ENCODE peak calls at places on chromosomes 4 and X, in seven cellular contexts. One of them, this sample, is unnamed.

GRCh38 chr4:174365018-174365587 is 81.4 kb downstream of the CEP44 start:
- DNase-seq in dorsolateral prefrontal cortex: no peak
- DNase-seq in foreskin fibroblast: no peak
- DNase-seq in pancreas: no peak
- DNase-seq in epithelial cell of esophagus: peak
- DNase-seq in fibroblast of lung: peak
- DNase-seq in psoas muscle: no peak
- DNase-seq in this sample: peak

GRCh38 chr4:152606800-152607577 is 71.1 kb upstream of the FBXW7 start:
- DNase-seq in dorsolateral prefrontal cortex: no peak
- DNase-seq in foreskin fibroblast: no peak
- DNase-seq in pancreas: no peak
- DNase-seq in epithelial cell of esophagus: peak
- DNase-seq in fibroblast of lung: no peak
- DNase-seq in psoas muscle: no peak
- DNase-seq in this sample: no peak

GRCh38 chr4:129822708-129823504 is 727.0 kb downstream of the C4orf33 start:
- DNase-seq in dorsolateral prefrontal cortex: no peak
- DNase-seq in foreskin fibroblast: no peak
- DNase-seq in pancreas: peak
- DNase-seq in epithelial cell of esophagus: peak
- DNase-seq in fibroblast of lung: peak
- DNase-seq in psoas muscle: peak
- DNase-seq in this sample: no peak

GRCh38 chrX:37405954-37406353 is 56.8 kb downstream of the PRRG1 start:
- DNase-seq in dorsolateral prefrontal cortex: no peak
- DNase-seq in foreskin fibroblast: no peak
- DNase-seq in pancreas: no peak
- DNase-seq in epithelial cell of esophagus: no peak
- DNase-seq in fibroblast of lung: peak
- DNase-seq in psoas muscle: no peak
- DNase-seq in this sample: no peak

GRCh38 chrX:68732906-68733493 is 85.5 kb downstream of the STARD8 start:
- DNase-seq in dorsolateral prefrontal cortex: no peak
- DNase-seq in foreskin fibroblast: peak
- DNase-seq in pancreas: peak
- DNase-seq in epithelial cell of esophagus: peak
- DNase-seq in fibroblast of lung: peak
- DNase-seq in psoas muscle: peak
- DNase-seq in this sample: peak

GRCh38 chr4:139022835-139023234 is 7.3 kb downstream of the NOCT start:
- DNase-seq in dorsolateral prefrontal cortex: no peak
- DNase-seq in foreskin fibroblast: no peak
- DNase-seq in pancreas: no peak
- DNase-seq in epithelial cell of esophagus: no peak
- DNase-seq in fibroblast of lung: no peak
- DNase-seq in psoas muscle: no peak
- DNase-seq in this sample: no peak

GRCh38 chr4:88697113-88697512 is 516 bp downstream of the NAP1L5 start:
- DNase-seq in dorsolateral prefrontal cortex: no peak
- DNase-seq in foreskin fibroblast: no peak
- DNase-seq in pancreas: no peak
- DNase-seq in epithelial cell of esophagus: no peak
- DNase-seq in fibroblast of lung: peak
- DNase-seq in psoas muscle: no peak
- DNase-seq in this sample: no peak

GRCh38 chrX:104712515-104712914 is 146.5 kb downstream of the IL1RAPL2 start:
- DNase-seq in dorsolateral prefrontal cortex: no peak
- DNase-seq in foreskin fibroblast: no peak
- DNase-seq in pancreas: no peak
- DNase-seq in epithelial cell of esophagus: peak
- DNase-seq in fibroblast of lung: no peak
- DNase-seq in psoas muscle: no peak
- DNase-seq in this sample: no peak

GRCh38 chr4:147118523-147118922 is 172.9 kb upstream of the TTC29 start:
- DNase-seq in dorsolateral prefrontal cortex: no peak
- DNase-seq in foreskin fibroblast: peak
- DNase-seq in pancreas: no peak
- DNase-seq in epithelial cell of esophagus: no peak
- DNase-seq in fibroblast of lung: peak
- DNase-seq in psoas muscle: no peak
- DNase-seq in this sample: peak

GRCh38 chr4:7902826-7903225 is 36.8 kb downstream of the AFAP1 start:
- DNase-seq in dorsolateral prefrontal cortex: no peak
- DNase-seq in foreskin fibroblast: no peak
- DNase-seq in pancreas: no peak
- DNase-seq in epithelial cell of esophagus: no peak
- DNase-seq in fibroblast of lung: peak
- DNase-seq in psoas muscle: no peak
- DNase-seq in this sample: no peak

GRCh38 chr4:56424697-56425514 is 10.5 kb downstream of the PPAT start:
- DNase-seq in dorsolateral prefrontal cortex: no peak
- DNase-seq in foreskin fibroblast: peak
- DNase-seq in pancreas: no peak
- DNase-seq in epithelial cell of esophagus: peak
- DNase-seq in fibroblast of lung: peak
- DNase-seq in psoas muscle: no peak
- DNase-seq in this sample: no peak

GRCh38 chrX:139495324-139495723 is 35.2 kb upstream of the F9 start:
- DNase-seq in dorsolateral prefrontal cortex: no peak
- DNase-seq in foreskin fibroblast: no peak
- DNase-seq in pancreas: no peak
- DNase-seq in epithelial cell of esophagus: no peak
- DNase-seq in fibroblast of lung: no peak
- DNase-seq in psoas muscle: no peak
- DNase-seq in this sample: no peak

GRCh38 chrX:154396948-154397887 is 959 bp upstream of the RPL10 start:
- DNase-seq in dorsolateral prefrontal cortex: peak
- DNase-seq in foreskin fibroblast: peak
- DNase-seq in pancreas: peak
- DNase-seq in epithelial cell of esophagus: peak
- DNase-seq in fibroblast of lung: peak
- DNase-seq in psoas muscle: peak
- DNase-seq in this sample: no peak

GRCh38 chrX:4935846-4936245 is 1222.4 kb upstream of the PRKX start:
- DNase-seq in dorsolateral prefrontal cortex: no peak
- DNase-seq in foreskin fibroblast: peak
- DNase-seq in pancreas: no peak
- DNase-seq in epithelial cell of esophagus: peak
- DNase-seq in fibroblast of lung: no peak
- DNase-seq in psoas muscle: no peak
- DNase-seq in this sample: no peak

GRCh38 chrX:120213438-120214265 is 37.0 kb upstream of the ZBTB33 start:
- DNase-seq in dorsolateral prefrontal cortex: no peak
- DNase-seq in foreskin fibroblast: peak
- DNase-seq in pancreas: peak
- DNase-seq in epithelial cell of esophagus: peak
- DNase-seq in fibroblast of lung: peak
- DNase-seq in psoas muscle: no peak
- DNase-seq in this sample: peak

GRCh38 chr4:78926825-78927224 is 12.4 kb downstream of the PAQR3 start:
- DNase-seq in dorsolateral prefrontal cortex: no peak
- DNase-seq in foreskin fibroblast: no peak
- DNase-seq in pancreas: no peak
- DNase-seq in epithelial cell of esophagus: no peak
- DNase-seq in fibroblast of lung: no peak
- DNase-seq in psoas muscle: no peak
- DNase-seq in this sample: no peak

GRCh38 chr4:41212221-41213203 is 1.8 kb downstream of the APBB2 start:
- DNase-seq in dorsolateral prefrontal cortex: no peak
- DNase-seq in foreskin fibroblast: peak
- DNase-seq in pancreas: no peak
- DNase-seq in epithelial cell of esophagus: peak
- DNase-seq in fibroblast of lung: peak
- DNase-seq in psoas muscle: no peak
- DNase-seq in this sample: peak

GRCh38 chr4:124144302-124144701 is 568.2 kb downstream of the ANKRD50 start:
- DNase-seq in dorsolateral prefrontal cortex: no peak
- DNase-seq in foreskin fibroblast: no peak
- DNase-seq in pancreas: no peak
- DNase-seq in epithelial cell of esophagus: peak
- DNase-seq in fibroblast of lung: peak
- DNase-seq in psoas muscle: no peak
- DNase-seq in this sample: no peak

GRCh38 chr4:91108751-91109150 is 981.6 kb downstream of the CCSER1 start:
- DNase-seq in dorsolateral prefrontal cortex: no peak
- DNase-seq in foreskin fibroblast: no peak
- DNase-seq in pancreas: no peak
- DNase-seq in epithelial cell of esophagus: no peak
- DNase-seq in fibroblast of lung: no peak
- DNase-seq in psoas muscle: no peak
- DNase-seq in this sample: no peak

GRCh38 chrX:27132851-27133250 is 330.3 kb downstream of the PPP4R3C start:
- DNase-seq in dorsolateral prefrontal cortex: no peak
- DNase-seq in foreskin fibroblast: no peak
- DNase-seq in pancreas: no peak
- DNase-seq in epithelial cell of esophagus: no peak
- DNase-seq in fibroblast of lung: peak
- DNase-seq in psoas muscle: no peak
- DNase-seq in this sample: no peak

GRCh38 chrX:4314586-4314985 is 601.1 kb upstream of the PRKX start:
- DNase-seq in dorsolateral prefrontal cortex: no peak
- DNase-seq in foreskin fibroblast: no peak
- DNase-seq in pancreas: no peak
- DNase-seq in epithelial cell of esophagus: no peak
- DNase-seq in fibroblast of lung: no peak
- DNase-seq in psoas muscle: no peak
- DNase-seq in this sample: no peak

GRCh38 chr4:113935190-113935589 is 44.3 kb downstream of the ARSJ start:
- DNase-seq in dorsolateral prefrontal cortex: no peak
- DNase-seq in foreskin fibroblast: no peak
- DNase-seq in pancreas: no peak
- DNase-seq in epithelial cell of esophagus: peak
- DNase-seq in fibroblast of lung: no peak
- DNase-seq in psoas muscle: no peak
- DNase-seq in this sample: no peak

GRCh38 chr4:128322311-128322710 is 34.7 kb upstream of the PGRMC2 start:
- DNase-seq in dorsolateral prefrontal cortex: no peak
- DNase-seq in foreskin fibroblast: no peak
- DNase-seq in pancreas: no peak
- DNase-seq in epithelial cell of esophagus: peak
- DNase-seq in fibroblast of lung: peak
- DNase-seq in psoas muscle: no peak
- DNase-seq in this sample: no peak

GRCh38 chrX:107753186-107753585 is 22.4 kb downstream of the TSC22D3 start:
- DNase-seq in dorsolateral prefrontal cortex: no peak
- DNase-seq in foreskin fibroblast: no peak
- DNase-seq in pancreas: no peak
- DNase-seq in epithelial cell of esophagus: no peak
- DNase-seq in fibroblast of lung: no peak
- DNase-seq in psoas muscle: no peak
- DNase-seq in this sample: no peak

GRCh38 chr4:77146426-77147399 is 10.3 kb upstream of the CCNG2 start:
- DNase-seq in dorsolateral prefrontal cortex: no peak
- DNase-seq in foreskin fibroblast: no peak
- DNase-seq in pancreas: no peak
- DNase-seq in epithelial cell of esophagus: peak
- DNase-seq in fibroblast of lung: peak
- DNase-seq in psoas muscle: no peak
- DNase-seq in this sample: no peak

DNA sequence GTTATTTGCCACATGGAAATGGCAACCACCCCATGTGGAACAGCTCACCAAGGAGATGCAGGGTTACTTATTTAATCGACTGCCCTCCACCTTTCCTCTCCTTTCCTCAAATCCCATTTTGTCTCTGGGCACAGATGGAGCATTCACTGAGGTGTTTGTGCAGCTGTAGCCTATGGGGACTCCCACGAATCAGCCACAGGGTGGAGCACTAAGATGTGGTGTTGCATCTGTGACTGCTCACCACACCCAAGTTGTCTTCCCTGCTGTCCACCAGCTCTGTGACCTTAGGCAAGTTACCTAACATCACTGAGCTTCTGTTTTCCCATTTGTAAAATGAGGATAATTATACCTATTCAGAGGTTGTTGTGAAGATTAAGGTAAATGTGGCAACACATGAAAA is 252.4 kb upstream of the CPEB2 start:
- DNase-seq in dorsolateral prefrontal cortex: no peak
- DNase-seq in foreskin fibroblast: no peak
- DNase-seq in pancreas: no peak
- DNase-seq in epithelial cell of esophagus: peak
- DNase-seq in fibroblast of lung: peak
- DNase-seq in psoas muscle: no peak
- DNase-seq in this sample: no peak
- TF ChIP-seq CTCF in dorsolateral prefrontal cortex: peak
- TF ChIP-seq CTCF in foreskin fibroblast: no peak
- TF ChIP-seq CTCF in pancreas: no peak
- TF ChIP-seq CTCF in epithelial cell of esophagus: peak
- TF ChIP-seq CTCF in fibroblast of lung: peak
- TF ChIP-seq CTCF in psoas muscle: peak
- TF ChIP-seq CTCF in this sample: peak

DNA sequence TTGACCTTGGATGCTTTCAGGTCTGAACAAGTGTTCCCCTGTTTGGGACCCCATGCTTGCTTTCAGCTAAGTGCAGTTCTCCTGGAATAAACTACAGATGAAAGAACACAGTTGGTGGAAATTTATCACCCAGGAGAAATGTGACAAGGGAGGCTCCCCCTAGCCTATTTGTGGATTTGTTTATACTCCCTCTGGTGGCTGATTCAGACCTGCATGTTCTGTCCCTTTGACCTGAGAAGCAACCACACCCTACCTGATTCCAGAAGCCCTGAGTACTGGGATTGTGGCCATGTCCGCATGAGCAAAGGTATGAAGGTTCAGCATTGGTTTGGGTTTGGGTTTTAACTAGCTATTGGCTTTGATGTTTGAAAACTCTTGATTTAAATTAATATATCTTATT is 440.9 kb downstream of the MID1IP1 start:
- DNase-seq in dorsolateral prefrontal cortex: no peak
- DNase-seq in foreskin fibroblast: no peak
- DNase-seq in pancreas: no peak
- DNase-seq in epithelial cell of esophagus: peak
- DNase-seq in fibroblast of lung: peak
- DNase-seq in psoas muscle: no peak
- DNase-seq in this sample: no peak
- TF ChIP-seq CTCF in dorsolateral prefrontal cortex: peak
- TF ChIP-seq CTCF in foreskin fibroblast: peak
- TF ChIP-seq CTCF in pancreas: peak
- TF ChIP-seq CTCF in epithelial cell of esophagus: peak
- TF ChIP-seq CTCF in fibroblast of lung: peak
- TF ChIP-seq CTCF in psoas muscle: peak
- TF ChIP-seq CTCF in this sample: peak

DNA sequence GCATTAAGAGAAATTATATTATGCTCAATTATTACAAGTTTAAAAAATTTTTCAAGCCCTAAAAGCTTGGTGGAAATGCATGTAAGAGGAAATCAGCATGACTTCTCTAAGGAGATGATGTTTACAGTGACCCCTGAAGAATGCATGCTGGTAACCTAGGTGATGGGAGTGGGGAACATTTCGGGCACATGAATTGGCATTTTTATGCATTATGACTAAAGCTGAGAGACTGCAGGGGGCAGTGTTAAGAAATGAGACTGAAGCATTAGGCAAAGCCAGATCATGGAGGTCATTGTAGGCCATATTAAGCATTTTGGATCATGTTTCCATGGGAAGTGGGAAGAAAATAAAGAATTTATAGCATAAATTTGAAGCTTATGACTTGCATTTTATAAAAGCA is 421.3 kb downstream of the FAT4 start:
- DNase-seq in dorsolateral prefrontal cortex: no peak
- DNase-seq in foreskin fibroblast: peak
- DNase-seq in pancreas: no peak
- DNase-seq in epithelial cell of esophagus: no peak
- DNase-seq in fibroblast of lung: peak
- DNase-seq in psoas muscle: no peak
- DNase-seq in this sample: no peak
- TF ChIP-seq CTCF in dorsolateral prefrontal cortex: no peak
- TF ChIP-seq CTCF in foreskin fibroblast: peak
- TF ChIP-seq CTCF in pancreas: no peak
- TF ChIP-seq CTCF in epithelial cell of esophagus: no peak
- TF ChIP-seq CTCF in fibroblast of lung: peak
- TF ChIP-seq CTCF in psoas muscle: no peak
- TF ChIP-seq CTCF in this sample: peak

GRCh38 chr4:185165605-185166063 is 22.6 kb downstream of the SLC25A4 start:
- DNase-seq in dorsolateral prefrontal cortex: no peak
- DNase-seq in foreskin fibroblast: peak
- DNase-seq in pancreas: no peak
- DNase-seq in epithelial cell of esophagus: no peak
- DNase-seq in fibroblast of lung: peak
- DNase-seq in psoas muscle: no peak
- DNase-seq in this sample: peak
- TF ChIP-seq CTCF in dorsolateral prefrontal cortex: no peak
- TF ChIP-seq CTCF in foreskin fibroblast: no peak
- TF ChIP-seq CTCF in pancreas: no peak
- TF ChIP-seq CTCF in epithelial cell of esophagus: no peak
- TF ChIP-seq CTCF in fibroblast of lung: no peak
- TF ChIP-seq CTCF in psoas muscle: no peak
- TF ChIP-seq CTCF in this sample: no peak